ENCODE peak calls at places on chromosomes 11 and 22, in eight cellular contexts. Q is ovary, C is PC-3, L is heart left ventricle, D is WERI-Rb-1, Y is choroid plexus epithelial cell, X is Peyer's patch, H is left ventricle myocardium inferior. R is an unnamed sample.

GRCh38 chr11:68690671-68691401 is 6.5 kb downstream of the GAL start:
- DNase-seq in Q (no peak), C (no peak), L (no peak), D (no peak), Y (peak; percentile 9), X (peak; percentile 17), H (no peak), R (no peak)

GRCh38 chr22:41478473-41478872 is 9.6 kb downstream of the ACO2 start:
- DNase-seq in Q (no peak), C (no peak), L (no peak), D (no peak), Y (no peak), X (no peak), H (no peak), R (no peak)

GRCh38 chr11:130897262-130898182 is 18.8 kb downstream of the SNX19 start:
- DNase-seq in Q (peak; percentile 88), C (peak; percentile 81), L (peak; percentile 91), D (no peak), Y (peak; percentile 64), X (no peak), H (peak; percentile 69), R (no peak)

GRCh38 chr11:19992162-19992561 is 168.1 kb downstream of the DBX1 start:
- DNase-seq in Q (no peak), C (no peak), L (no peak), D (no peak), Y (peak; percentile 42), X (no peak), H (no peak), R (no peak)

GRCh38 chr11:31643831-31644230 is 134.3 kb downstream of the ELP4 start:
- DNase-seq in Q (no peak), C (peak; percentile 78), L (no peak), D (peak; percentile 5), Y (peak; percentile 58), X (no peak), H (no peak), R (no peak)

GRCh38 chr11:44590769-44591168 is 25.3 kb downstream of the CD82 start:
- DNase-seq in Q (no peak), C (no peak), L (no peak), D (no peak), Y (no peak), X (no peak), H (no peak), R (no peak)

GRCh38 chr22:41902932-41903421 is 11.9 kb downstream of the SHISA8 start:
- DNase-seq in Q (no peak), C (no peak), L (peak; percentile 85), D (no peak), Y (no peak), X (no peak), H (peak; percentile 83), R (no peak)

GRCh38 chr11:26095340-26095739 is 236.6 kb upstream of the ANO3 start:
- DNase-seq in Q (no peak), C (no peak), L (no peak), D (no peak), Y (no peak), X (no peak), H (no peak), R (no peak)

GRCh38 chr11:117816151-117816741 is 8.3 kb downstream of the FXYD2 start:
- DNase-seq in Q (no peak), C (peak; percentile 69), L (peak; percentile 36), D (peak; percentile 96), Y (no peak), X (no peak), H (no peak), R (no peak)

GRCh38 chr11:130775306-130776043 is 140.8 kb downstream of the SNX19 start:
- DNase-seq in Q (no peak), C (peak; percentile 90), L (no peak), D (no peak), Y (peak; percentile 60), X (no peak), H (no peak), R (no peak)

GRCh38 chr11:1326435-1327063 is 17.1 kb upstream of the TOLLIP start:
- DNase-seq in Q (no peak), C (no peak), L (no peak), D (no peak), Y (peak; percentile 50), X (no peak), H (no peak), R (no peak)

GRCh38 chr11:63686912-63687311 is 5.6 kb downstream of the RTN3 start:
- DNase-seq in Q (no peak), C (no peak), L (no peak), D (no peak), Y (no peak), X (no peak), H (no peak), R (no peak)

GRCh38 chr22:19986011-19986409 is 30.6 kb downstream of the ARVCF start:
- DNase-seq in Q (peak; percentile 39), C (no peak), L (no peak), D (no peak), Y (no peak), X (no peak), H (no peak), R (no peak)

GRCh38 chr11:94998285-94998684 is 24.8 kb downstream of the KDM4D start:
- DNase-seq in Q (no peak), C (no peak), L (no peak), D (no peak), Y (no peak), X (no peak), H (no peak), R (no peak)

GRCh38 chr11:120354779-120355178 is 18.6 kb downstream of the ARHGEF12 start:
- DNase-seq in Q (no peak), C (no peak), L (no peak), D (no peak), Y (peak; percentile 68), X (no peak), H (no peak), R (no peak)

GRCh38 chr11:116930177-116930576 is 92.8 kb upstream of the APOA1 start:
- DNase-seq in Q (no peak), C (no peak), L (no peak), D (no peak), Y (peak; percentile 70), X (peak; percentile 57), H (no peak), R (no peak)

GRCh38 chr11:102940714-102941588 is 14.6 kb downstream of the MMP13 start:
- DNase-seq in Q (no peak), C (peak; percentile 96), L (no peak), D (peak; percentile 61), Y (peak; percentile 83), X (no peak), H (no peak), R (no peak)

GRCh38 chr11:123590296-123590912 is 64.0 kb downstream of the SCN3B start:
- DNase-seq in Q (no peak), C (peak; percentile 93), L (no peak), D (no peak), Y (peak; percentile 39), X (no peak), H (no peak), R (no peak)

GRCh38 chr11:77129841-77130756 is 2.1 kb downstream of the MYO7A start:
- DNase-seq in Q (no peak), C (no peak), L (no peak), D (no peak), Y (no peak), X (no peak), H (no peak), R (no peak)

GRCh38 chr11:6200975-6201374 is 2.0 kb downstream of the OR52W1 start:
- DNase-seq in Q (no peak), C (no peak), L (peak; percentile 63), D (no peak), Y (peak; percentile 34), X (no peak), H (peak; percentile 47), R (no peak)

GRCh38 chr11:58628446-58628845 is 6.0 kb downstream of the CNTF start:
- DNase-seq in Q (no peak), C (no peak), L (peak; percentile 33), D (no peak), Y (peak; percentile 39), X (no peak), H (peak; percentile 23), R (no peak)

GRCh38 chr11:36594316-36594989 is at the start of gene IFTAP:
- DNase-seq in Q (peak; percentile 49), C (peak; percentile 92), L (peak; percentile 41), D (peak; percentile 59), Y (peak; percentile 95), X (no peak), H (no peak), R (no peak)

GRCh38 chr11:123164732-123165450 is 30.2 kb downstream of the CLMP start:
- DNase-seq in Q (no peak), C (no peak), L (no peak), D (no peak), Y (no peak), X (no peak), H (no peak), R (no peak)

GRCh38 chr11:70078095-70078795 is at the start of gene ANO1:
- DNase-seq in Q (no peak), C (peak; percentile 51), L (no peak), D (no peak), Y (no peak), X (no peak), H (peak; percentile 34), R (no peak)

GRCh38 chr11:9664276-9665171 is 647 bp downstream of the SWAP70 start:
- DNase-seq in Q (no peak), C (peak; percentile 32), L (peak; percentile 62), D (peak; percentile 10), Y (peak; percentile 72), X (peak; percentile 37), H (peak; percentile 32), R (peak; percentile 46)

DNA sequence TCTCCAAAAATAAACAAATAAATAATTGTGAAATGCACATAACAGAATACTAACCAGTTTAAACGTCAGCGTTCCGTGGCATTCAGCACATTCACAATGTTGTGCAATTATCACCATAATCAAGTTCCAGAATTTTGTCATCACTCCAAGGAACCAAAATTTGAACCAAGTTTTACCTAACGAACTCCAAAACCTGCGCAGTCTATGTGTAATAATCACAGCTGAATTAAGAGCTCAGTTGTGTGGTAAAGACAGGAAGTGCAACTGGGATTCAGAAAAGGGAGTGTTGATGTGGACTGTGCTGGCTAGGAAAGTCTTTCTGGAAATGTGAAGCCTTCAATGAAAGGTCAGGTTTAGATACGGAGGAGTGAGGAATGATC is 5.4 kb upstream of the MCAM start:
- DNase-seq in Q (no peak), C (peak; percentile 48), L (no peak), D (no peak), Y (no peak), X (peak; percentile 0), H (no peak), R (no peak)
- TF ChIP-seq CTCF in Q (peak; percentile 22), C (no peak), L (peak; percentile 18), D (no peak), Y (peak; percentile 20), X (no peak), H (peak; percentile 18), R (no peak)

GRCh38 chr11:34790620-34791019 is 125.6 kb downstream of the APIP start:
- DNase-seq in Q (no peak), C (peak; percentile 16), L (no peak), D (peak; percentile 22), Y (peak; percentile 24), X (no peak), H (no peak), R (no peak)
- TF ChIP-seq CTCF in Q (no peak), C (peak; percentile 34), L (no peak), D (no peak), Y (peak; percentile 43), X (no peak), H (no peak), R (no peak)

GRCh38 chr11:46918087-46918751 is at the start of gene LRP4:
- DNase-seq in Q (peak; percentile 70), C (no peak), L (peak; percentile 68), D (peak; percentile 69), Y (no peak), X (no peak), H (peak; percentile 69), R (peak; percentile 72)
- TF ChIP-seq CTCF in Q (no peak), C (no peak), L (no peak), D (no peak), Y (no peak), X (no peak), H (peak; percentile 13), R (no peak)

GRCh38 chr11:111926505-111927391 is 8.0 kb downstream of the C11orf52 start:
- DNase-seq in Q (peak; percentile 98), C (peak; percentile 99), L (peak; percentile 97), D (peak; percentile 96), Y (peak; percentile 99), X (peak; percentile 95), H (peak; percentile 97), R (peak; percentile 98)
- TF ChIP-seq CTCF in Q (no peak), C (no peak), L (no peak), D (no peak), Y (peak; percentile 16), X (no peak), H (peak; percentile 9), R (no peak)

R was measured in activated B cell treated with CpG ODN at 0.5 μM for 24 hours.